ENCODE peak calls at places on chromosome 20, in four cellular contexts. S is IMR-90, V is testis, M is ovary. A is an unnamed sample. For H3K4me1 and H3K27me3, the result is how much of the 10 kb centered on the place peaks cover.

GRCh38 chr20:34575756-34576155 is 17.2 kb downstream of the MAP1LC3A start:
- DNase-seq in M (no peak), S (no peak), V (no peak), A (no peak)

GRCh38 chr20:51966296-51966971 is 164.1 kb upstream of the SALL4 start:
- DNase-seq in V (peak), S (peak), M (no peak), A (peak)

GRCh38 chr20:13046409-13046808 is 37.6 kb downstream of the SPTLC3 start:
- DNase-seq in V (no peak), M (no peak), S (no peak), A (no peak)

GRCh38 chr20:54284928-54285704 is 77.2 kb downstream of the PFDN4 start:
- DNase-seq in V (no peak), S (peak), M (no peak), A (no peak)

GRCh38 chr20:53748821-53749402 is 155.3 kb upstream of the ZNF217 start:
- DNase-seq in V (no peak), S (peak), M (no peak), A (no peak)

GRCh38 chr20:56257604-56258003 is 9.1 kb downstream of the MC3R start:
- DNase-seq in M (no peak), V (no peak), S (no peak), A (no peak)

GRCh38 chr20:5779071-5779470 is 28.9 kb downstream of the SHLD1 start:
- DNase-seq in S (no peak), M (no peak), V (no peak), A (no peak)

GRCh38 chr20:59013959-59014608 is 5.1 kb upstream of the TUBB1 start:
- DNase-seq in S (peak), M (no peak), V (peak), A (no peak)

GRCh38 chr20:43681991-43682410 is 15.1 kb downstream of the MYBL2 start:
- DNase-seq in S (no peak), V (no peak), M (no peak), A (no peak)

GRCh38 chr20:59813948-59814834 is 119.2 kb downstream of the SYCP2 start:
- DNase-seq in M (no peak), V (peak), S (no peak), A (no peak)

GRCh38 chr20:5039255-5039657 is 37.9 kb upstream of the SLC23A2 start:
- DNase-seq in S (no peak), V (no peak), M (no peak), A (no peak)

GRCh38 chr20:24978493-24978892 is 14.1 kb downstream of the APMAP start:
- DNase-seq in S (no peak), V (peak), M (no peak), A (no peak)

GRCh38 chr20:34982270-34983088 is 26.8 kb downstream of the MYH7B start:
- DNase-seq in V (no peak), M (no peak), S (no peak), A (no peak)

GRCh38 chr20:31837896-31838397 is 7.5 kb downstream of the FOXS1 start:
- DNase-seq in S (peak), V (no peak), M (no peak), A (no peak)
- H3K4me1 ChIP-seq in S (under half), V (half or more), M (under half), A (under half)

GRCh38 chr20:10454135-10454750 is 19.1 kb downstream of the SLX4IP start:
- DNase-seq in S (no peak), V (no peak), M (no peak), A (no peak)
- H3K27ac ChIP-seq in S (no peak), V (no peak), M (no peak), A (no peak)

GRCh38 chr20:57294558-57294957 is 28.1 kb upstream of the BMP7 start:
- DNase-seq in V (no peak), S (no peak), M (no peak), A (no peak)
- H3K27me3 ChIP-seq in V (under half), S (under half), M (under half), A (under half)

DNA sequence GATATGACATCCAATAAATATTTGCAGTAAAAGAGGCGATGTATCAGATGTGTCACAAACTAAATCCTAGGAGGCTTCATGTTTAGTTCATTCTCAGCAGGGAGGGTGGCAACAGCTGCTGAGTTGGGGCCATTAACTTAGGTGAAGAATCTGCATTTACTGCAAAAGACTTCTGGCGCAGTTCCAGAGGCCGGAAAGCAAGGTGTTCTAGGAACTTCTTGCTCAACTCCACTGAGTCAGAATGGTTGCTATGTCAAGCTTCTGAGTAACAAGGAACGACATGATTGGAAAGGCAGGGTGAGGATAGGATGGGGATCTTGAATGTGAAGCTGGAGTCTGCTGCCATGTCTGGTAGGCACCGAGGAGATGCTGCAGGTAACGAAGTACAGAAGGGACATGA is 11.7 kb downstream of the ADNP start:
- DNase-seq in V (no peak), S (peak), M (peak), A (peak)
- H3K4me1 ChIP-seq in V (under half), S (under half), M (under half), A (half or more)

A was measured in adrenal gland.